ENCODE peak calls at places on chromosome 22, in six cellular contexts. M, N, A, W, Q and O are unnamed samples.

GRCh38 chr22:43802897-43803495 is 9.1 kb downstream of the EFCAB6 start:
- DNase-seq in N (no peak), M (no peak), A (no peak), W (no peak), Q (no peak), O (no peak)

GRCh38 chr22:29748248-29748893 is 18.4 kb downstream of the ZMAT5 start:
- DNase-seq in N (no peak), A (no peak), W (no peak), Q (no peak), M (no peak), O (no peak)

GRCh38 chr22:39244496-39245129 is at the start of gene PDGFB:
- DNase-seq in W (no peak), Q (peak; percentile 57), N (peak; percentile 29), A (peak; percentile 46), M (peak; percentile 67), O (peak; percentile 52)

GRCh38 chr22:22692707-22693530 is 48.5 kb downstream of the GGTLC2 start:
- DNase-seq in A (peak; percentile 24), Q (no peak), N (no peak), W (peak; percentile 65), M (peak; percentile 93), O (peak; percentile 69)

GRCh38 chr22:30420401-30421178 is 5.0 kb upstream of the MTFP1 start:
- DNase-seq in A (peak; percentile 88), Q (no peak), N (no peak), M (no peak), W (no peak), O (peak; percentile 88)

GRCh38 chr22:33380789-33381530 is 322.8 kb upstream of the SYN3 start:
- DNase-seq in Q (no peak), A (peak; percentile 87), N (no peak), M (no peak), W (no peak), O (peak; percentile 53)

GRCh38 chr22:44111562-44112155 is 69.1 kb upstream of the PARVG start:
- DNase-seq in W (no peak), A (no peak), N (no peak), Q (no peak), M (no peak), O (no peak)

GRCh38 chr22:37427128-37427710 is at the start of gene ELFN2:
- DNase-seq in Q (peak; percentile 46), N (no peak), A (peak; percentile 70), M (no peak), W (peak; percentile 77), O (no peak)

GRCh38 chr22:35524966-35525686 is 15.5 kb upstream of the RASD2 start:
- DNase-seq in N (peak; percentile 15), M (no peak), Q (no peak), A (no peak), W (no peak), O (no peak)

GRCh38 chr22:38941488-38941987 is 15.9 kb upstream of the APOBEC3A start:
- DNase-seq in W (no peak), M (no peak), Q (no peak), A (no peak), N (no peak), O (no peak)

GRCh38 chr22:31618057-31618456 is 44.0 kb downstream of the PISD start:
- DNase-seq in M (peak; percentile 59), A (no peak), W (no peak), Q (no peak), N (no peak), O (no peak)

GRCh38 chr22:19876941-19877625 is 22.4 kb upstream of the GNB1L start:
- DNase-seq in A (no peak), N (no peak), M (peak; percentile 58), Q (peak; percentile 19), W (no peak), O (no peak)

GRCh38 chr22:44567846-44568493 is 69.9 kb upstream of the RTL6 start:
- DNase-seq in W (no peak), Q (peak; percentile 46), N (no peak), M (no peak), A (peak; percentile 36), O (peak; percentile 41)

GRCh38 chr22:40031766-40032470 is 37.2 kb downstream of the FAM83F start:
- DNase-seq in Q (no peak), W (no peak), A (no peak), M (no peak), N (no peak), O (no peak)

GRCh38 chr22:23503142-23503541 is 76.9 kb downstream of the IGLL1 start:
- DNase-seq in Q (no peak), A (no peak), N (no peak), W (no peak), M (no peak), O (no peak)

GRCh38 chr22:22547226-22547625 is 11.8 kb downstream of the PRAME start:
- DNase-seq in M (no peak), A (no peak), W (no peak), Q (no peak), N (no peak), O (no peak)

GRCh38 chr22:32202539-32203180 is 2.2 kb downstream of the RFPL2 start:
- DNase-seq in W (peak; percentile 88), M (peak; percentile 81), A (peak; percentile 73), Q (no peak), N (no peak), O (peak; percentile 44)

GRCh38 chr22:37234736-37235711 is 9.0 kb downstream of the RAC2 start:
- DNase-seq in M (no peak), A (no peak), Q (no peak), N (no peak), W (no peak), O (no peak)

GRCh38 chr22:49965291-49966040 is 4.9 kb downstream of the PIM3 start:
- DNase-seq in N (no peak), W (no peak), M (peak; percentile 82), Q (no peak), A (no peak), O (no peak)

GRCh38 chr22:42928969-42929837 is 72.1 kb upstream of the ARFGAP3 start:
- DNase-seq in Q (no peak), A (no peak), M (no peak), N (no peak), W (peak; percentile 59), O (no peak)

GRCh38 chr22:45240810-45241631 is at the start of gene KIAA0930:
- DNase-seq in M (peak; percentile 93), A (peak; percentile 77), Q (peak; percentile 87), W (peak; percentile 92), N (peak; percentile 83), O (peak; percentile 31)